ENCODE peak calls at places on chromosomes 16 and 17, in eight cellular contexts. U, V, Q, A, M, O, Z and I are unnamed samples.

GRCh38 chr16:17476414-17477259 is 5.9 kb upstream of the XYLT1 start:
- DNase-seq in U (peak; percentile 39), V (peak; percentile 74), Q (peak; percentile 72), A (no peak), M (peak; percentile 62), O (no peak), Z (no peak), I (peak; percentile 64)

GRCh38 chr16:68356249-68356918 is 45.6 kb downstream of the PRMT7 start:
- DNase-seq in U (no peak), V (no peak), Q (no peak), A (no peak), M (no peak), O (no peak), Z (peak; percentile 83), I (peak; percentile 93)

GRCh38 chr17:43832168-43832975 is 574 bp downstream of the MPP3 start:
- DNase-seq in U (no peak), V (peak; percentile 75), Q (peak; percentile 73), A (peak; percentile 77), M (peak; percentile 55), O (no peak), Z (no peak), I (no peak)

GRCh38 chr17:37708616-37709212 is 36.1 kb downstream of the HNF1B start:
- DNase-seq in U (no peak), V (peak; percentile 6), Q (no peak), A (no peak), M (no peak), O (no peak), Z (no peak), I (peak; percentile 10)

GRCh38 chr16:19011169-19011731 is 27.5 kb downstream of the TMC7 start:
- DNase-seq in U (no peak), V (no peak), Q (no peak), A (no peak), M (no peak), O (no peak), Z (no peak), I (no peak)

GRCh38 chr17:42289863-42290165 is 1.5 kb downstream of the STAT5A start:
- DNase-seq in U (no peak), V (no peak), Q (no peak), A (no peak), M (no peak), O (no peak), Z (no peak), I (no peak)

GRCh38 chr16:23466162-23466885 is 13.3 kb upstream of the COG7 start:
- DNase-seq in U (no peak), V (peak; percentile 98), Q (peak; percentile 41), A (no peak), M (peak; percentile 5), O (no peak), Z (no peak), I (no peak)

GRCh38 chr17:50649042-50649908 is 14.6 kb downstream of the ABCC3 start:
- DNase-seq in U (no peak), V (peak; percentile 64), Q (no peak), A (no peak), M (no peak), O (no peak), Z (no peak), I (peak; percentile 35)

GRCh38 chr17:38617967-38618760 is 12.4 kb upstream of the SRCIN1 start:
- DNase-seq in U (no peak), V (no peak), Q (no peak), A (peak; percentile 20), M (no peak), O (no peak), Z (no peak), I (no peak)

GRCh38 chr17:2689411-2690164 is 22.0 kb downstream of the CLUH start:
- DNase-seq in U (no peak), V (no peak), Q (no peak), A (no peak), M (no peak), O (peak; percentile 59), Z (no peak), I (no peak)

GRCh38 chr17:72034000-72034399 is 86.8 kb upstream of the SOX9 start:
- DNase-seq in U (no peak), V (no peak), Q (no peak), A (no peak), M (no peak), O (no peak), Z (peak; percentile 43), I (peak; percentile 79)

GRCh38 chr17:67528751-67529436 is 151.8 kb downstream of the PITPNC1 start:
- DNase-seq in U (peak; percentile 27), V (peak; percentile 96), Q (peak; percentile 86), A (peak; percentile 83), M (peak; percentile 71), O (peak; percentile 88), Z (no peak), I (no peak)

GRCh38 chr16:17591655-17592405 is 121.1 kb upstream of the XYLT1 start:
- DNase-seq in U (no peak), V (no peak), Q (no peak), A (no peak), M (no peak), O (no peak), Z (no peak), I (no peak)

GRCh38 chr17:77690271-77691161 is 268.0 kb upstream of the TNRC6C start:
- DNase-seq in U (no peak), V (no peak), Q (no peak), A (peak; percentile 59), M (no peak), O (peak; percentile 58), Z (no peak), I (peak; percentile 9)

GRCh38 chr17:72609501-72609900 is 483.0 kb downstream of the SLC39A11 start:
- DNase-seq in U (no peak), V (peak; percentile 46), Q (peak; percentile 60), A (no peak), M (no peak), O (no peak), Z (no peak), I (no peak)

GRCh38 chr17:4446326-4447051 is 12.7 kb downstream of the SPNS3 start:
- DNase-seq in U (no peak), V (no peak), Q (no peak), A (no peak), M (no peak), O (no peak), Z (no peak), I (no peak)

GRCh38 chr16:24993722-24994686 is 21.2 kb downstream of the ARHGAP17 start:
- DNase-seq in U (no peak), V (peak; percentile 93), Q (peak; percentile 91), A (no peak), M (peak; percentile 79), O (no peak), Z (no peak), I (no peak)
- H3K4me3 ChIP-seq in U (no peak overlapping the region), V (no peak overlapping the region), Q (no peak overlapping the region), A (no peak overlapping the region), M (no peak overlapping the region), O (no peak overlapping the region), Z (no peak overlapping the region), I (no peak overlapping the region)

GRCh38 chr17:17837966-17838962 is 1.5 kb upstream of the SREBF1 start:
- DNase-seq in U (peak; percentile 77), V (peak; percentile 71), Q (no peak), A (peak; percentile 87), M (peak; percentile 63), O (peak; percentile 72), Z (no peak), I (no peak)

GRCh38 chr17:17836818-17837379 is at the start of gene SREBF1:
- DNase-seq in U (no peak), V (no peak), Q (no peak), A (no peak), M (peak; percentile 60), O (no peak), Z (peak; percentile 81), I (peak; percentile 80)

GRCh38 chr17:17836250-17836817 is 452 bp downstream of the SREBF1 start:
- DNase-seq in U (peak; percentile 97), V (peak; percentile 91), Q (peak; percentile 89), A (peak; percentile 99), M (peak; percentile 94), O (peak; percentile 98), Z (peak; percentile 97), I (peak; percentile 98)

GRCh38 chr17:17835415-17836249 is 1.2 kb downstream of the SREBF1 start:
- DNase-seq in U (no peak), V (no peak), Q (no peak), A (no peak), M (no peak), O (no peak), Z (no peak), I (no peak)

GRCh38 chr17:17837380-17837821 is 615 bp upstream of the SREBF1 start:
- DNase-seq in U (no peak), V (peak; percentile 95), Q (peak; percentile 88), A (peak; percentile 86), M (peak; percentile 93), O (peak; percentile 87), Z (no peak), I (no peak)
- H3K4me3 ChIP-seq in U (no peak overlapping the region), V (peak overlapping the region; percentile 74), Q (peak overlapping the region; percentile 80), A (peak overlapping the region; percentile 67), M (peak overlapping the region; percentile 80), O (no peak overlapping the region), Z (peak overlapping the region; percentile 89), I (peak overlapping the region; percentile 80)

GRCh38 chr17:57946798-57947358 is 8.3 kb downstream of the CUEDC1 start:
- DNase-seq in U (no peak), V (peak; percentile 80), Q (peak; percentile 63), A (peak; percentile 74), M (peak; percentile 66), O (no peak), Z (peak; percentile 68), I (peak; percentile 89)
- H3K4me3 ChIP-seq in U (no peak overlapping the region), V (peak overlapping the region; percentile 41), Q (peak overlapping the region; percentile 64), A (peak overlapping the region; percentile 42), M (peak overlapping the region; percentile 19), O (peak overlapping the region; percentile 27), Z (no peak overlapping the region), I (peak overlapping the region; percentile 21)

GRCh38 chr17:48054238-48055185 is 6.4 kb downstream of the NFE2L1 start:
- DNase-seq in U (peak; percentile 81), V (peak; percentile 75), Q (peak; percentile 89), A (peak; percentile 88), M (peak; percentile 82), O (no peak), Z (no peak), I (no peak)
- H3K4me3 ChIP-seq in U (no peak overlapping the region), V (peak overlapping the region; percentile 4), Q (peak overlapping the region; percentile 60), A (peak overlapping the region; percentile 78), M (peak overlapping the region; percentile 25), O (peak overlapping the region; percentile 28), Z (no peak overlapping the region), I (peak overlapping the region; percentile 35)

DNA sequence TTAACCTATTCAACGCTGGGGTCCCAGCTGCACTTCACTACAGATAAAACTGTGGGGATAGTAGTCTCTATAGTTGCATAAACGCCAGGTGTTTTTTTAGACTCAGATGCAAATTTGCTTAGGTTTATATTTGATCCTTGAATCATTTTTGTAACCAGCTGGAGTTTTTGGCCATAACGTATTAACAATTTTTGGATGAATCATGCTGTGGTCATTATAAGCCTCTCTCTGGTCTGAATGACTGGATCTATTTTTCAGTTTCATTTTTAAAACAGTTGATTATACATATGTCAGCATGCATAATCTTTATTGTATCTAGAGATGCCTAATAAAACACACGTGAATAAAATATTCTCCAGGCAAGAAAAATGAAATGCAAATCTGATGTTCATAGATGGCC is 144.1 kb downstream of the KCNJ2 start:
- DNase-seq in U (no peak), V (peak; percentile 65), Q (peak; percentile 56), A (no peak), M (no peak), O (no peak), Z (peak; percentile 18), I (no peak)
- H3K4me3 ChIP-seq in U (no peak overlapping the region), V (no peak overlapping the region), Q (peak overlapping the region; percentile 3), A (no peak overlapping the region), M (no peak overlapping the region), O (no peak overlapping the region), Z (no peak overlapping the region), I (no peak overlapping the region)